ENCODE peak calls at places on chromosomes 4 and X, in nine cellular contexts. I is stomach, U is transverse colon, O is breast epithelium, T is GM23338, E is sigmoid colon, L is SK-N-SH, C is H1, K is Panc1. Y is an unnamed sample.

GRCh38 chr4:39732728-39733127 is 34.8 kb downstream of the UBE2K start:
- DNase-seq in I (no peak), U (no peak), O (no peak), T (no peak), E (no peak), L (no peak), C (peak; percentile 30), K (no peak), Y (no peak)

GRCh38 chr4:187840814-187841213 is 154.8 kb upstream of the ZFP42 start:
- DNase-seq in I (no peak), U (no peak), O (no peak), T (no peak), E (no peak), L (no peak), C (no peak), K (no peak), Y (no peak)

GRCh38 chr4:48078862-48079655 is 55.0 kb downstream of the TXK start:
- DNase-seq in I (no peak), U (no peak), O (no peak), T (no peak), E (no peak), L (no peak), C (no peak), K (no peak), Y (no peak)

GRCh38 chr4:40688446-40689095 is 58.9 kb upstream of the RBM47 start:
- DNase-seq in I (no peak), U (no peak), O (no peak), T (no peak), E (no peak), L (no peak), C (no peak), K (no peak), Y (no peak)

GRCh38 chr4:157678478-157678877 is 457.9 kb downstream of the GRIA2 start:
- DNase-seq in I (no peak), U (no peak), O (no peak), T (no peak), E (no peak), L (no peak), C (no peak), K (no peak), Y (no peak)

GRCh38 chr4:75512336-75513211 is 1.6 kb downstream of the RCHY1 start:
- DNase-seq in I (no peak), U (no peak), O (no peak), T (no peak), E (no peak), L (no peak), C (no peak), K (no peak), Y (no peak)

GRCh38 chr4:90727938-90728337 is 600.7 kb downstream of the CCSER1 start:
- DNase-seq in I (no peak), U (no peak), O (no peak), T (peak; percentile 95), E (no peak), L (no peak), C (no peak), K (no peak), Y (no peak)

GRCh38 chr4:42150653-42151567 is 1.5 kb downstream of the BEND4 start:
- DNase-seq in I (no peak), U (peak; percentile 9), O (no peak), T (peak; percentile 64), E (no peak), L (peak; percentile 66), C (peak; percentile 55), K (no peak), Y (peak; percentile 85)

GRCh38 chrX:52979993-52980392 is 21.7 kb upstream of the FAM156A start:
- DNase-seq in I (no peak), U (no peak), O (no peak), T (peak; percentile 21), E (peak; percentile 47), L (no peak), C (no peak), K (no peak), Y (no peak)

GRCh38 chrX:13938053-13938765 is 91.5 kb downstream of the GEMIN8 start:
- DNase-seq in I (peak; percentile 40), U (peak; percentile 19), O (peak; percentile 48), T (peak; percentile 76), E (no peak), L (peak; percentile 82), C (peak; percentile 67), K (no peak), Y (peak; percentile 88)

GRCh38 chrX:13937370-13938052 is 92.2 kb downstream of the GEMIN8 start:
- DNase-seq in I (no peak), U (no peak), O (no peak), T (no peak), E (no peak), L (peak; percentile 44), C (peak; percentile 45), K (no peak), Y (no peak)

GRCh38 chrX:13938766-13939530 is 90.7 kb downstream of the GEMIN8 start:
- DNase-seq in I (no peak), U (no peak), O (no peak), T (peak; percentile 44), E (no peak), L (no peak), C (peak; percentile 54), K (no peak), Y (no peak)

GRCh38 chrX:13939741-13940597 is 89.7 kb downstream of the GEMIN8 start:
- DNase-seq in I (no peak), U (no peak), O (no peak), T (peak; percentile 58), E (no peak), L (no peak), C (no peak), K (no peak), Y (no peak)

GRCh38 chrX:13940646-13941045 is 89.0 kb downstream of the GEMIN8 start:
- DNase-seq in I (no peak), U (no peak), O (no peak), T (no peak), E (no peak), L (no peak), C (no peak), K (no peak), Y (no peak)
- TF ChIP-seq CTCF in I (no peak), U (no peak), O (no peak), T (no peak), E (no peak), L (no peak), C (no peak), K (no peak), Y (no peak)

GRCh38 chr4:3642056-3642630 is 109.9 kb upstream of the LRPAP1 start:
- DNase-seq in I (no peak), U (no peak), O (no peak), T (no peak), E (no peak), L (no peak), C (no peak), K (no peak), Y (peak; percentile 72)

GRCh38 chr4:3642806-3643517 is 110.7 kb upstream of the LRPAP1 start:
- DNase-seq in I (no peak), U (no peak), O (no peak), T (no peak), E (no peak), L (no peak), C (no peak), K (no peak), Y (no peak)

GRCh38 chr4:3639613-3640586 is 107.7 kb upstream of the LRPAP1 start:
- DNase-seq in I (no peak), U (no peak), O (no peak), T (no peak), E (no peak), L (no peak), C (no peak), K (no peak), Y (no peak)

GRCh38 chr4:3640587-3640962 is 108.4 kb upstream of the LRPAP1 start:
- DNase-seq in I (no peak), U (no peak), O (no peak), T (no peak), E (no peak), L (no peak), C (no peak), K (no peak), Y (peak; percentile 27)

DNA sequence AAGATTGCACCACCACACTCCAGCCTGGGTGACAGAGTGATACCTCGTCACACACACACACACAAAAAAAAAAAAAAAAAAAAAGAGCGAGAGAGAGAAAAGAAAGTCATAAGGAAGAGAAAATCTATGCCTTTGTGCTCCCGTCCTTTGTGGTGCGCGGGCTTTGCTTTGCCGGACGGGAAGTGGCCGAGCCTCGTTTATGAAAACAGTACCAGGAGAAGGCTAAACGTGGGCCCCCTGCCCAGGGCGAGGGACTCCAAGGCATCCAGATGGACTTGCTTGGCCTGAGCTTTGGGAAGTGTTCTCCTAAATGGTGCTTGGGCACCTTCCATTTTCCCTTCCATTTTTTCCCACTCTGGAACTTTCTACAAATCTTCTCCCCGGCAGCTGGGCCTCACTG is 109.3 kb upstream of the LRPAP1 start:
- DNase-seq in I (no peak), U (no peak), O (no peak), T (no peak), E (no peak), L (no peak), C (no peak), K (no peak), Y (peak; percentile 19)
- TF ChIP-seq POLR2AphosphoS5 in I (no peak), U (no peak), O (no peak), T (no peak), E (no peak), L (no peak), C (no peak), K (no peak), Y (no peak)

DNA sequence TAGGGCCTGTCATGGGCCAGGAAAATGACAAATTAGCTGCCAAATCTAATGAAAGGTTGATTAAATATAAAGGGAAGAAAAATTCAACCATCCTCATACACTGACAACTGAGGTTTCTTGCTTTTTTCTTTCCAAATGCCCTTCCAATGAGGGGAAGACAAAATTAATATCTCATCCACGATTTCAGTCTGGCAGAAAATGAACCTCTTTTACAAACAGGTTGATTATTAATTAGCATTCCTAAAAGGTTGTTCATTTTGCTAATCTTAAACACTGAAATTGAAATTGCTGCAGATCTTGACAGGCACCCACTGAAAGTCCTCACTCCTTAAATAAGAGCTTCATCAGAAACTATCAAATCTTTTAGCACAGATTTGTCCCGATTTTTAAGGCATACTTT is 45.5 kb downstream of the NPFFR2 start:
- DNase-seq in I (no peak), U (no peak), O (no peak), T (no peak), E (no peak), L (no peak), C (no peak), K (no peak), Y (no peak)
- TF ChIP-seq CTCF in I (no peak), U (no peak), O (no peak), T (no peak), E (no peak), L (no peak), C (no peak), K (no peak), Y (no peak)

DNA sequence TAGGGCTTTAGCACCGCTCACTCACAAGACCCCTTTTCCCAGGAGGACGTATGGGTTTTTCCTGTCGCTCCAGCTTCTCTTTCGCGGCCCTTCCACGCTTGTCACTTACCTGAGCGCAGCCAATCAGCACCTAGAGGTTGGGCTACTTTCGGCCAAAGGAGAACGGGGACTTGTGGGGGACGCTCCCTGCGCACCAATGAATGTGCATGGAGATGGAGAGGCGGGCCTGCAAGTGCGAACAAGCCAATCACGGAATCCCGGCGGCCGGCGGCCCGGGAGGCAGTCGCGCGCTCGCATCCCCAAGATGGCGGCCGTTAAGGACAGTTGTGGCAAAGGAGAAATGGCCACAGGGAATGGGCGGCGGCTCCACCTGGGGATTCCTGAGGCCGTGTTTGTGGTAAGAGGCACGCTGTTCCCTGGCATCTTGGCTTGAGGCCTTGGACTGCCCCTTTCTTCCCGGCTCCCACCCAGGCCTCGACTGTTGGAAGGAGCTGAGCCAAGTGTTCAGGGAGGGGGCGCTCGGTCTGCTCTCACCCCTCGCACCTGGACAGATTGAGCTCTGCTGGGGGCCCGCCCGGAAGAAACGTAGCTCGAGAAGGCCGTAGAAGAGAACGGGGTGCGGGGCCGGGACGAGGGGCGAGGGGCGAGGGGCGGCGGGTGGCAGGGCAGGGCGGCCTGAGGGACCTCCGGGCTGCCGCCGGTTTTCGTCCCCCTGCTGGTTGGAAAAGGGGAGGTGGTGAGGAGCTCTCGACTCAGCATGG is at the start of gene VBP1:
- DNase-seq in I (peak; percentile 90), U (peak; percentile 90), O (peak; percentile 92), T (peak; percentile 93), E (peak; percentile 97), L (peak; percentile 85), C (peak; percentile 76), K (peak; percentile 88), Y (peak; percentile 95)
- TF ChIP-seq POLR2AphosphoS5 in I (peak; percentile 50), U (no peak), O (peak; percentile 34), T (peak; percentile 63), E (peak; percentile 61), L (peak; percentile 55), C (peak; percentile 78), K (peak; percentile 81), Y (peak; percentile 33)

Y was measured in upper lobe of left lung.